ENCODE peak calls at places on chromosomes 5 and 9, in seven cellular contexts. W, H, N, E, J, Z and F are unnamed samples.

GRCh38 chr5:122154910-122155309 is 25.6 kb downstream of the ZNF474 start:
- DNase-seq in N (no peak), E (peak), J (no peak), Z (no peak), H (no peak), W (no peak), F (peak)

GRCh38 chr5:86909896-86910295 is 292.2 kb downstream of the COX7C start:
- DNase-seq in W (no peak), Z (no peak), H (no peak), J (no peak), N (peak), E (peak), F (no peak)

GRCh38 chr5:107619781-107620180 is 51.0 kb downstream of the EFNA5 start:
- DNase-seq in J (no peak), H (no peak), N (no peak), W (no peak), E (no peak), Z (no peak), F (no peak)

GRCh38 chr5:93208156-93208895 is 372.7 kb downstream of the NR2F1-AS1 start:
- DNase-seq in E (no peak), W (no peak), Z (no peak), N (peak), H (no peak), J (no peak), F (no peak)

GRCh38 chr5:168285696-168286095 is 5.7 kb upstream of the WWC1 start:
- DNase-seq in E (no peak), N (no peak), H (no peak), Z (no peak), W (no peak), J (no peak), F (no peak)

GRCh38 chr5:173472164-173472563 is 143.9 kb upstream of the STC2 start:
- DNase-seq in H (no peak), W (no peak), E (peak), Z (peak), N (no peak), J (no peak), F (peak)

GRCh38 chr5:66958126-66958983 is 238.2 kb downstream of the CD180 start:
- DNase-seq in H (no peak), W (no peak), Z (no peak), N (no peak), J (no peak), E (peak), F (no peak)

GRCh38 chr9:89340332-89340731 is 22.0 kb downstream of the SECISBP2 start:
- DNase-seq in Z (no peak), E (no peak), H (no peak), J (no peak), W (no peak), N (no peak), F (no peak)

GRCh38 chr5:172740483-172741205 is 30.4 kb downstream of the DUSP1 start:
- DNase-seq in H (no peak), E (peak), Z (no peak), J (peak), N (peak), W (no peak), F (peak)

GRCh38 chr9:130043654-130044623 is 950 bp upstream of the FNBP1 start:
- DNase-seq in H (no peak), N (no peak), W (no peak), Z (peak), E (peak), J (peak), F (peak)

GRCh38 chr5:137342764-137343163 is 156.4 kb downstream of the SPOCK1 start:
- DNase-seq in W (no peak), H (no peak), J (no peak), E (no peak), N (no peak), Z (no peak), F (no peak)

GRCh38 chr5:74303575-74303974 is 337.0 kb downstream of the ENC1 start:
- DNase-seq in H (no peak), E (no peak), N (no peak), W (no peak), Z (no peak), J (no peak), F (no peak)

GRCh38 chr5:80037366-80037765 is 2.2 kb downstream of the THBS4 start:
- DNase-seq in Z (no peak), E (no peak), H (no peak), J (no peak), W (no peak), N (no peak), F (no peak)

GRCh38 chr5:73418244-73418691 is 30.3 kb downstream of the FOXD1 start:
- DNase-seq in Z (no peak), H (no peak), N (no peak), W (no peak), J (no peak), E (no peak), F (no peak)